ENCODE peak calls at places on chromosome 16, in eight cellular contexts. P is stimulated activated CD8-positive, alpha-beta memory T cell treated with anti-CD3 and anti-CD28 coated beads, Interleukin-7, amount 100 ng/mL, for 24 hours; S is activated naive CD8-positive, alpha-beta T cell treated with anti-CD3 and anti-CD28 coated beads for 36 hours; U is T-helper 17 cell; Q is Kasumi-1; N is activated CD4-positive, alpha-beta T cell treated with anti-CD3 and anti-CD28 coated beads, Interleukin-2, amount 50 U/mL, for 1 hour; L is activated CD8-positive, alpha-beta T cell treated with anti-CD3 and anti-CD28 coated beads for 36 hours; X is neuronal stem cell. J is an unnamed sample.

GRCh38 chr16:29306201-29306600 is 100.3 kb downstream of the NPIPB11 start:
- DNase-seq in P (no peak), S (no peak), U (no peak), Q (no peak), N (no peak), L (no peak), X (no peak), J (no peak)

GRCh38 chr16:900211-900610 is 70.6 kb downstream of the LMF1 start:
- DNase-seq in P (no peak), S (no peak), U (no peak), Q (no peak), N (no peak), L (no peak), X (no peak), J (no peak)

GRCh38 chr16:49816782-49817370 is 39.0 kb downstream of the ZNF423 start:
- DNase-seq in P (no peak), S (no peak), U (no peak), Q (no peak), N (no peak), L (no peak), X (no peak), J (no peak)

GRCh38 chr16:90046122-90046970 is 27.1 kb upstream of the DBNDD1 start:
- DNase-seq in P (no peak), S (no peak), U (no peak), Q (no peak), N (no peak), L (no peak), X (no peak), J (no peak)

GRCh38 chr16:24609740-24610420 is 70.5 kb downstream of the RBBP6 start:
- DNase-seq in P (no peak), S (peak; percentile 3), U (no peak), Q (no peak), N (no peak), L (peak; percentile 39), X (peak; percentile 44), J (no peak)

GRCh38 chr16:28933176-28933575 is 1.4 kb downstream of the CD19 start:
- DNase-seq in P (no peak), S (no peak), U (no peak), Q (no peak), N (no peak), L (no peak), X (no peak), J (no peak)

GRCh38 chr16:31706925-31707324 is 166.7 kb upstream of the ZNF267 start:
- DNase-seq in P (no peak), S (no peak), U (no peak), Q (no peak), N (no peak), L (no peak), X (no peak), J (no peak)

GRCh38 chr16:20901441-20902112 is 1.0 kb downstream of the LYRM1 start:
- DNase-seq in P (no peak), S (peak; percentile 27), U (no peak), Q (peak; percentile 10), N (peak; percentile 10), L (peak; percentile 53), X (peak; percentile 21), J (peak; percentile 68)

GRCh38 chr16:74480150-74481029 is 59.1 kb upstream of the CLEC18B start:
- DNase-seq in P (no peak), S (no peak), U (no peak), Q (no peak), N (no peak), L (no peak), X (no peak), J (no peak)

GRCh38 chr16:15482068-15482747 is 47.8 kb downstream of the BMERB1 start:
- DNase-seq in P (no peak), S (peak; percentile 59), U (no peak), Q (no peak), N (no peak), L (peak; percentile 78), X (no peak), J (peak; percentile 43)

GRCh38 chr16:49399594-49400364 is 26.2 kb downstream of the C16orf78 start:
- DNase-seq in P (no peak), S (no peak), U (no peak), Q (no peak), N (no peak), L (no peak), X (no peak), J (no peak)

GRCh38 chr16:50627419-50627818 is 53.7 kb downstream of the SNX20 start:
- DNase-seq in P (no peak), S (peak; percentile 50), U (no peak), Q (peak; percentile 36), N (peak; percentile 49), L (peak; percentile 75), X (no peak), J (peak; percentile 52)